ENCODE peak calls at places on chromosomes 6 and 20, in seven cellular contexts. X, M, F, W, T, A and E are unnamed samples.

GRCh38 chr6:159933077-159933476 is 35.8 kb upstream of the IGF2R start:
- DNase-seq in M (no peak), A (no peak), F (no peak), W (no peak), T (no peak), X (no peak), E (no peak)

GRCh38 chr6:45448417-45449389 is 71.0 kb upstream of the SUPT3H start:
- DNase-seq in F (no peak), T (no peak), W (no peak), A (no peak), M (no peak), X (no peak), E (no peak)

GRCh38 chr6:161437851-161438250 is 164.0 kb upstream of the AGPAT4 start:
- DNase-seq in W (no peak), M (no peak), X (no peak), F (no peak), T (no peak), A (no peak), E (no peak)

GRCh38 chr20:43919686-43920403 is 5.2 kb downstream of the TOX2 start:
- DNase-seq in W (no peak), F (no peak), X (no peak), M (no peak), A (no peak), T (no peak), E (no peak)

GRCh38 chr20:40651121-40651520 is 37.9 kb downstream of the MAFB start:
- DNase-seq in W (no peak), M (peak), F (no peak), T (no peak), A (no peak), X (no peak), E (peak)

GRCh38 chr6:15504581-15505350 is 158.1 kb downstream of the DTNBP1 start:
- DNase-seq in M (peak), T (no peak), F (peak), W (no peak), X (no peak), A (peak), E (peak)

GRCh38 chr6:6559994-6560393 is 28.5 kb upstream of the LY86 start:
- DNase-seq in M (no peak), X (no peak), A (no peak), T (no peak), F (no peak), W (no peak), E (no peak)

GRCh38 chr6:121885399-121886152 is 450.1 kb downstream of the GJA1 start:
- DNase-seq in X (no peak), M (no peak), A (no peak), T (no peak), F (no peak), W (no peak), E (no peak)

GRCh38 chr20:58889334-58890072 is 37.0 kb downstream of the GNAS start:
- DNase-seq in X (no peak), F (no peak), W (no peak), M (no peak), T (no peak), A (no peak), E (no peak)

GRCh38 chr6:4929319-4929718 is 74.5 kb downstream of the RPP40 start:
- DNase-seq in W (no peak), F (no peak), X (no peak), A (no peak), T (no peak), M (no peak), E (no peak)

GRCh38 chr6:79947191-79948173 is at the start of gene ELOVL4:
- DNase-seq in A (peak), W (peak), T (no peak), X (no peak), M (peak), F (peak), E (peak)

GRCh38 chr20:59939879-59940128 is 301 bp downstream of the PPP1R3D start:
- DNase-seq in X (no peak), F (no peak), A (peak), T (no peak), M (no peak), W (no peak), E (no peak)

GRCh38 chr6:116154887-116155286 is 29.0 kb upstream of the COL10A1 start:
- DNase-seq in W (no peak), M (no peak), F (no peak), T (no peak), A (no peak), X (no peak), E (no peak)

GRCh38 chr6:168625602-168626001 is 184.6 kb downstream of the SMOC2 start:
- DNase-seq in X (no peak), T (no peak), W (no peak), A (no peak), M (no peak), F (no peak), E (no peak)

GRCh38 chr6:166935353-166935752 is 21.0 kb downstream of the RNASET2 start:
- DNase-seq in W (no peak), M (no peak), F (no peak), T (no peak), A (no peak), X (no peak), E (no peak)

GRCh38 chr6:27575594-27576361 is 102.9 kb upstream of the ZNF184 start:
- DNase-seq in F (no peak), M (no peak), T (no peak), A (no peak), W (no peak), X (no peak), E (peak)

GRCh38 chr6:106770081-106770480 is 140.7 kb downstream of the QRSL1 start:
- DNase-seq in X (no peak), W (no peak), T (no peak), A (no peak), M (no peak), F (no peak), E (no peak)

GRCh38 chr20:1870792-1871550 is 24.2 kb upstream of the SIRPA start:
- DNase-seq in M (no peak), A (no peak), F (no peak), X (no peak), W (no peak), T (no peak), E (no peak)

GRCh38 chr6:22062807-22063408 is 233.9 kb downstream of the PRL start:
- DNase-seq in M (no peak), X (peak), F (no peak), T (no peak), W (no peak), A (no peak), E (no peak)

GRCh38 chr6:45419574-45420082 is 41.9 kb upstream of the SUPT3H start:
- DNase-seq in M (no peak), A (peak), W (peak), F (no peak), X (peak), T (peak), E (no peak)

GRCh38 chr6:159654483-159655098 is 38.5 kb downstream of the SOD2 start:
- DNase-seq in T (no peak), M (peak), X (peak), A (peak), F (no peak), W (no peak), E (peak)

GRCh38 chr20:36856691-36857635 is 19.0 kb upstream of the TLDC2 start:
- DNase-seq in M (no peak), F (no peak), W (peak), A (no peak), X (peak), T (no peak), E (peak)

GRCh38 chr20:63066506-63067265 is 59.9 kb upstream of the BHLHE23 start:
- DNase-seq in M (no peak), W (no peak), A (no peak), X (no peak), F (no peak), T (no peak), E (no peak)

GRCh38 chr20:50029697-50030428 is 47.1 kb downstream of the SNAI1 start:
- DNase-seq in A (peak), F (peak), W (no peak), T (no peak), X (no peak), M (peak), E (no peak)

GRCh38 chr20:63178445-63178818 is 37.5 kb downstream of the YTHDF1 start:
- DNase-seq in X (no peak), F (no peak), T (no peak), M (no peak), W (no peak), A (no peak), E (no peak)

GRCh38 chr6:39777661-39778060 is 14.5 kb upstream of the DAAM2 start:
- DNase-seq in A (no peak), M (no peak), X (no peak), T (no peak), W (no peak), F (no peak), E (no peak)

GRCh38 chr6:122408697-122409458 is 9.4 kb downstream of the HSF2 start:
- DNase-seq in X (no peak), A (no peak), M (no peak), W (no peak), F (no peak), T (no peak), E (no peak)

GRCh38 chr6:82951389-82951788 is 114.3 kb downstream of the UBE3D start:
- DNase-seq in A (no peak), X (no peak), T (no peak), M (no peak), F (no peak), W (no peak), E (no peak)

GRCh38 chr20:61933951-61934715 is 131.5 kb downstream of the TAF4 start:
- DNase-seq in X (no peak), M (no peak), F (no peak), A (no peak), W (no peak), T (no peak), E (no peak)

GRCh38 chr6:132749111-132749510 is 8.6 kb downstream of the VNN2 start:
- DNase-seq in T (no peak), W (no peak), A (no peak), X (no peak), F (no peak), M (no peak), E (no peak)

GRCh38 chr6:11413728-11414127 is 123.8 kb upstream of the TMEM170B start:
- DNase-seq in W (no peak), A (peak), T (no peak), F (no peak), M (no peak), X (no peak), E (no peak)

GRCh38 chr20:59398552-59399265 is 98.3 kb downstream of the EDN3 start:
- DNase-seq in F (no peak), W (no peak), X (no peak), T (no peak), M (no peak), A (no peak), E (no peak)

GRCh38 chr6:120774275-120774674 is 560.0 kb downstream of the TBC1D32 start:
- DNase-seq in X (no peak), M (peak), T (no peak), W (no peak), A (no peak), F (no peak), E (no peak)

GRCh38 chr6:27791182-27791939 is 120.8 kb downstream of the OR2B2 start:
- DNase-seq in X (peak), T (no peak), M (no peak), A (peak), W (peak), F (peak), E (peak)

GRCh38 chr20:59403261-59403961 is 103.0 kb downstream of the EDN3 start:
- DNase-seq in A (peak), X (peak), T (peak), W (peak), F (no peak), M (no peak), E (peak)

GRCh38 chr20:59831024-59831900 is 102.2 kb downstream of the SYCP2 start:
- DNase-seq in M (no peak), T (no peak), X (no peak), F (peak), A (no peak), W (no peak), E (no peak)

GRCh38 chr20:35511814-35512420 is 17.5 kb downstream of the C20orf173 start:
- DNase-seq in M (peak), T (no peak), X (no peak), A (peak), W (peak), F (no peak), E (peak)